ENCODE peak calls at places on chromosomes 13 and 19, in five cellular contexts. One of them, this sample, is unnamed. For H3K4me1, the result is how much of the 10 kb centered on the place peaks cover.

GRCh38 chr19:13799669-13800068 is 4.4 kb downstream of the ZSWIM4 start:
- DNase-seq in GM23338: no peak
- DNase-seq in fibroblast of lung: no peak
- DNase-seq in tibial artery: no peak
- DNase-seq in CD8-positive, alpha-beta T cell: no peak
- DNase-seq in this sample: no peak

GRCh38 chr13:31625115-31625514 is 114.2 kb upstream of the RXFP2 start:
- DNase-seq in GM23338: no peak
- DNase-seq in fibroblast of lung: peak
- DNase-seq in tibial artery: no peak
- DNase-seq in CD8-positive, alpha-beta T cell: no peak
- DNase-seq in this sample: no peak

GRCh38 chr19:42088471-42089190 is 12.7 kb downstream of the ZNF574 start:
- DNase-seq in GM23338: no peak
- DNase-seq in fibroblast of lung: peak
- DNase-seq in tibial artery: no peak
- DNase-seq in CD8-positive, alpha-beta T cell: no peak
- DNase-seq in this sample: no peak

GRCh38 chr19:49556412-49557398 is 23.7 kb downstream of the NOSIP start:
- DNase-seq in GM23338: peak
- DNase-seq in fibroblast of lung: peak
- DNase-seq in tibial artery: no peak
- DNase-seq in CD8-positive, alpha-beta T cell: peak
- DNase-seq in this sample: no peak

GRCh38 chr13:73129023-73129422 is 70.2 kb downstream of the KLF5 start:
- DNase-seq in GM23338: no peak
- DNase-seq in fibroblast of lung: peak
- DNase-seq in tibial artery: no peak
- DNase-seq in CD8-positive, alpha-beta T cell: no peak
- DNase-seq in this sample: no peak

GRCh38 chr19:46834121-46834520 is 16.5 kb downstream of the AP2S1 start:
- DNase-seq in GM23338: no peak
- DNase-seq in fibroblast of lung: no peak
- DNase-seq in tibial artery: no peak
- DNase-seq in CD8-positive, alpha-beta T cell: no peak
- DNase-seq in this sample: no peak

GRCh38 chr13:46550822-46551221 is 2.1 kb upstream of the LRCH1 start:
- DNase-seq in GM23338: no peak
- DNase-seq in fibroblast of lung: no peak
- DNase-seq in tibial artery: no peak
- DNase-seq in CD8-positive, alpha-beta T cell: no peak
- DNase-seq in this sample: no peak

GRCh38 chr19:35780717-35781116 is 5.4 kb downstream of the ARHGAP33 start:
- DNase-seq in GM23338: no peak
- DNase-seq in fibroblast of lung: no peak
- DNase-seq in tibial artery: no peak
- DNase-seq in CD8-positive, alpha-beta T cell: no peak
- DNase-seq in this sample: no peak

GRCh38 chr19:480016-480855 is 16.1 kb upstream of the MADCAM1 start:
- DNase-seq in GM23338: peak
- DNase-seq in fibroblast of lung: peak
- DNase-seq in tibial artery: peak
- DNase-seq in CD8-positive, alpha-beta T cell: peak
- DNase-seq in this sample: peak

GRCh38 chr13:36244073-36244472 is 29.7 kb upstream of the SOHLH2 start:
- DNase-seq in GM23338: no peak
- DNase-seq in fibroblast of lung: no peak
- DNase-seq in tibial artery: no peak
- DNase-seq in CD8-positive, alpha-beta T cell: no peak
- DNase-seq in this sample: no peak

GRCh38 chr19:49932731-49933131 is 3.4 kb upstream of the NUP62 start:
- DNase-seq in GM23338: no peak
- DNase-seq in fibroblast of lung: no peak
- DNase-seq in tibial artery: no peak
- DNase-seq in CD8-positive, alpha-beta T cell: peak
- DNase-seq in this sample: no peak

GRCh38 chr19:49056101-49056901 is 1.2 kb downstream of the CGB7 start:
- DNase-seq in GM23338: peak
- DNase-seq in fibroblast of lung: peak
- DNase-seq in tibial artery: peak
- DNase-seq in CD8-positive, alpha-beta T cell: peak
- DNase-seq in this sample: peak

GRCh38 chr19:46716672-46717033 is 261 bp downstream of the PRKD2 start:
- DNase-seq in GM23338: peak
- DNase-seq in fibroblast of lung: no peak
- DNase-seq in tibial artery: no peak
- DNase-seq in CD8-positive, alpha-beta T cell: no peak
- DNase-seq in this sample: no peak

GRCh38 chr13:64471916-64472315 is 2758.2 kb downstream of the PCDH9 start:
- DNase-seq in GM23338: peak
- DNase-seq in fibroblast of lung: peak
- DNase-seq in tibial artery: no peak
- DNase-seq in CD8-positive, alpha-beta T cell: no peak
- DNase-seq in this sample: no peak

GRCh38 chr13:30776661-30777060 is 41.3 kb downstream of the ALOX5AP start:
- DNase-seq in GM23338: no peak
- DNase-seq in fibroblast of lung: no peak
- DNase-seq in tibial artery: no peak
- DNase-seq in CD8-positive, alpha-beta T cell: no peak
- DNase-seq in this sample: no peak

GRCh38 chr13:112943309-112944125 is 25.5 kb upstream of the MCF2L start:
- DNase-seq in GM23338: peak
- DNase-seq in fibroblast of lung: peak
- DNase-seq in tibial artery: no peak
- DNase-seq in CD8-positive, alpha-beta T cell: no peak
- DNase-seq in this sample: peak

GRCh38 chr19:42475366-42475765 is 32.6 kb upstream of the CXCL17 start:
- DNase-seq in GM23338: peak
- DNase-seq in fibroblast of lung: no peak
- DNase-seq in tibial artery: no peak
- DNase-seq in CD8-positive, alpha-beta T cell: no peak
- DNase-seq in this sample: no peak

GRCh38 chr13:97109256-97109655 is 112.9 kb upstream of the MBNL2 start:
- DNase-seq in GM23338: no peak
- DNase-seq in fibroblast of lung: no peak
- DNase-seq in tibial artery: no peak
- DNase-seq in CD8-positive, alpha-beta T cell: no peak
- DNase-seq in this sample: no peak

GRCh38 chr13:113997845-113998751 is 24.2 kb upstream of the C13orf46 start:
- DNase-seq in GM23338: no peak
- DNase-seq in fibroblast of lung: peak
- DNase-seq in tibial artery: peak
- DNase-seq in CD8-positive, alpha-beta T cell: no peak
- DNase-seq in this sample: no peak

GRCh38 chr13:113413898-113414282 is 39.4 kb downstream of the ADPRHL1 start:
- DNase-seq in GM23338: no peak
- DNase-seq in fibroblast of lung: no peak
- DNase-seq in tibial artery: peak
- DNase-seq in CD8-positive, alpha-beta T cell: no peak
- DNase-seq in this sample: no peak

GRCh38 chr13:74747186-74747955 is 613.2 kb upstream of the KLF12 start:
- DNase-seq in GM23338: no peak
- DNase-seq in fibroblast of lung: no peak
- DNase-seq in tibial artery: no peak
- DNase-seq in CD8-positive, alpha-beta T cell: no peak
- DNase-seq in this sample: no peak

GRCh38 chr19:1026189-1027019 is at the start of gene CNN2:
- DNase-seq in GM23338: peak
- DNase-seq in fibroblast of lung: peak
- DNase-seq in tibial artery: peak
- DNase-seq in CD8-positive, alpha-beta T cell: peak
- DNase-seq in this sample: peak

GRCh38 chr19:14450168-14450874 is 17.2 kb downstream of the PKN1 start:
- DNase-seq in GM23338: peak
- DNase-seq in fibroblast of lung: no peak
- DNase-seq in tibial artery: no peak
- DNase-seq in CD8-positive, alpha-beta T cell: peak
- DNase-seq in this sample: peak

GRCh38 chr13:111908391-111908790 is 158.6 kb upstream of the SOX1 start:
- DNase-seq in GM23338: no peak
- DNase-seq in fibroblast of lung: no peak
- DNase-seq in tibial artery: peak
- DNase-seq in CD8-positive, alpha-beta T cell: no peak
- DNase-seq in this sample: no peak
- H3K4me3 ChIP-seq in GM23338: no peak
- H3K4me3 ChIP-seq in fibroblast of lung: no peak
- H3K4me3 ChIP-seq in tibial artery: no peak
- H3K4me3 ChIP-seq in CD8-positive, alpha-beta T cell: no peak
- H3K4me3 ChIP-seq in this sample: no peak

GRCh38 chr19:30752876-30753275 is 380.7 kb downstream of the ZNF536 start:
- DNase-seq in GM23338: no peak
- DNase-seq in fibroblast of lung: no peak
- DNase-seq in tibial artery: no peak
- DNase-seq in CD8-positive, alpha-beta T cell: no peak
- DNase-seq in this sample: no peak

GRCh38 chr19:30755581-30755980 is 383.4 kb downstream of the ZNF536 start:
- DNase-seq in GM23338: no peak
- DNase-seq in fibroblast of lung: no peak
- DNase-seq in tibial artery: no peak
- DNase-seq in CD8-positive, alpha-beta T cell: no peak
- DNase-seq in this sample: no peak

GRCh38 chr19:30754162-30754561 is 382.0 kb downstream of the ZNF536 start:
- DNase-seq in GM23338: no peak
- DNase-seq in fibroblast of lung: no peak
- DNase-seq in tibial artery: no peak
- DNase-seq in CD8-positive, alpha-beta T cell: no peak
- DNase-seq in this sample: no peak

GRCh38 chr19:30757836-30758617 is 385.8 kb downstream of the ZNF536 start:
- DNase-seq in GM23338: no peak
- DNase-seq in fibroblast of lung: no peak
- DNase-seq in tibial artery: no peak
- DNase-seq in CD8-positive, alpha-beta T cell: no peak
- DNase-seq in this sample: no peak

GRCh38 chr19:30752201-30752600 is 380.0 kb downstream of the ZNF536 start:
- DNase-seq in GM23338: no peak
- DNase-seq in fibroblast of lung: no peak
- DNase-seq in tibial artery: no peak
- DNase-seq in CD8-positive, alpha-beta T cell: no peak
- DNase-seq in this sample: no peak
- TF ChIP-seq CTCF in GM23338: no peak
- TF ChIP-seq CTCF in fibroblast of lung: no peak
- TF ChIP-seq CTCF in tibial artery: no peak
- TF ChIP-seq CTCF in CD8-positive, alpha-beta T cell: no peak
- TF ChIP-seq CTCF in this sample: no peak

DNA sequence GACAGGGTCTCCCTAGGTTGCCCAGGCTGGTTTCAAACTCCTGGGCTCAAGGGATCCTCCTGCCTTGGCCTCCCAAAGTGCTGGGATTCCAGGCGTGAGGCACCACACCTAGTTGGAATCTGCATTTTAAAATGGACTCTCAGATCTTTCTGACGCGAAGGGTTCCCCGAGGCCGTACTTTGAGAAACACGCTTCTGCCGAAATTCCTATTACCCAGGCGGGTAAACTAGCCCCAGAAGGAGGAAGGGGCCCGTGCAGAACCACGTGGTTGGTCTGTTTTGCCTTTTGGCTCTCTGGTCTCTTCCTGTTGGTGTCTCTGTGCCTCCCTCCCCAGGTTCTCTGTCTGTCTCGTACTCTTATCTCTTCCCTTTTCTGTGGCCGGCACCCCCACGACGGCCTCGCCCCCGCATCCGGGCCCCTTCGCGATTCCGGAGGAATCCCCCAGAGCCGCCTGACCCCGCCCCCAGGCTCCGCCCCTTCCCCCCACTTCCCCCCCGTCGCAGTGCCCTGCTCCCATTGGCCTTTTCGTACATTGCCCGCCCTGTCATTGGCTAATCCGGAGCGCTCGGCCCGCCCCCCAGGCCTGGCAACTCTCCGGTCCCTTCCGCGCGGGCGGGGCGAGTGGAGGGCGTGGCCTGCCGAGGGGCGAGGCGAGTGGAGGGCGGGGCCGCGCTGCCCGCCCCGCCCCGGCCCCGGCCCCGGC is at the start of gene TNFAIP8L1:
- DNase-seq in GM23338: peak
- DNase-seq in fibroblast of lung: peak
- DNase-seq in tibial artery: peak
- DNase-seq in CD8-positive, alpha-beta T cell: peak
- DNase-seq in this sample: peak
- H3K4me1 ChIP-seq in GM23338: under half
- H3K4me1 ChIP-seq in fibroblast of lung: under half
- H3K4me1 ChIP-seq in tibial artery: under half
- H3K4me1 ChIP-seq in CD8-positive, alpha-beta T cell: under half
- H3K4me1 ChIP-seq in this sample: under half

GRCh38 chr13:45048890-45049407 is 59.6 kb downstream of the GPALPP1 start:
- DNase-seq in GM23338: no peak
- DNase-seq in fibroblast of lung: no peak
- DNase-seq in tibial artery: no peak
- DNase-seq in CD8-positive, alpha-beta T cell: no peak
- DNase-seq in this sample: no peak

GRCh38 chr13:45051315-45051714 is 62.0 kb downstream of the GPALPP1 start:
- DNase-seq in GM23338: no peak
- DNase-seq in fibroblast of lung: no peak
- DNase-seq in tibial artery: no peak
- DNase-seq in CD8-positive, alpha-beta T cell: no peak
- DNase-seq in this sample: no peak

GRCh38 chr13:45049478-45049877 is 60.1 kb downstream of the GPALPP1 start:
- DNase-seq in GM23338: no peak
- DNase-seq in fibroblast of lung: no peak
- DNase-seq in tibial artery: no peak
- DNase-seq in CD8-positive, alpha-beta T cell: no peak
- DNase-seq in this sample: no peak

GRCh38 chr13:45046445-45046844 is 57.1 kb downstream of the GPALPP1 start:
- DNase-seq in GM23338: peak
- DNase-seq in fibroblast of lung: no peak
- DNase-seq in tibial artery: no peak
- DNase-seq in CD8-positive, alpha-beta T cell: no peak
- DNase-seq in this sample: no peak

GRCh38 chr13:45047394-45048328 is 58.3 kb downstream of the GPALPP1 start:
- DNase-seq in GM23338: peak
- DNase-seq in fibroblast of lung: peak
- DNase-seq in tibial artery: peak
- DNase-seq in CD8-positive, alpha-beta T cell: peak
- DNase-seq in this sample: peak
- H3K4me3 ChIP-seq in GM23338: peak
- H3K4me3 ChIP-seq in fibroblast of lung: peak
- H3K4me3 ChIP-seq in tibial artery: peak
- H3K4me3 ChIP-seq in CD8-positive, alpha-beta T cell: no peak
- H3K4me3 ChIP-seq in this sample: peak

GRCh38 chr19:43779820-43780219 is 953 bp downstream of the KCNN4 start:
- DNase-seq in GM23338: no peak
- DNase-seq in fibroblast of lung: no peak
- DNase-seq in tibial artery: no peak
- DNase-seq in CD8-positive, alpha-beta T cell: peak
- DNase-seq in this sample: no peak
- TF ChIP-seq CTCF in GM23338: peak
- TF ChIP-seq CTCF in fibroblast of lung: no peak
- TF ChIP-seq CTCF in tibial artery: no peak
- TF ChIP-seq CTCF in CD8-positive, alpha-beta T cell: no peak
- TF ChIP-seq CTCF in this sample: no peak

GRCh38 chr13:111202745-111203144 is 87.6 kb downstream of the ARHGEF7 start:
- DNase-seq in GM23338: peak
- DNase-seq in fibroblast of lung: peak
- DNase-seq in tibial artery: no peak
- DNase-seq in CD8-positive, alpha-beta T cell: no peak
- DNase-seq in this sample: no peak
- H3K4me1 ChIP-seq in GM23338: half or more
- H3K4me1 ChIP-seq in fibroblast of lung: under half
- H3K4me1 ChIP-seq in tibial artery: under half
- H3K4me1 ChIP-seq in CD8-positive, alpha-beta T cell: under half
- H3K4me1 ChIP-seq in this sample: under half

GRCh38 chr19:28727133-28727834 is 485.7 kb downstream of the UQCRFS1 start:
- DNase-seq in GM23338: peak
- DNase-seq in fibroblast of lung: peak
- DNase-seq in tibial artery: no peak
- DNase-seq in CD8-positive, alpha-beta T cell: no peak
- DNase-seq in this sample: no peak
- H3K4me3 ChIP-seq in GM23338: peak
- H3K4me3 ChIP-seq in fibroblast of lung: no peak
- H3K4me3 ChIP-seq in tibial artery: no peak
- H3K4me3 ChIP-seq in CD8-positive, alpha-beta T cell: no peak
- H3K4me3 ChIP-seq in this sample: no peak

This sample was measured in Caco-2.